ENCODE peak calls at places on chromosome 17, in ten cellular contexts. One of them, this sample, is unnamed.

GRCh38 chr17:19369846-19370492 is 7.4 kb upstream of the B9D1 start:
- DNase-seq in brain microvascular endothelial cell: no peak
- DNase-seq in fibroblast of lung: no peak
- DNase-seq in fibroblast of mammary gland: no peak
- DNase-seq in CD4-positive, alpha-beta T cell: peak
- DNase-seq in cardiac fibroblast: no peak
- DNase-seq in GM20000: no peak
- DNase-seq in cardiac muscle cell: no peak
- DNase-seq in CD8-positive, alpha-beta T cell: no peak
- DNase-seq in Calu3: no peak
- DNase-seq in this sample: peak

GRCh38 chr17:32784113-32784512 is 92.8 kb downstream of the MYO1D start:
- DNase-seq in brain microvascular endothelial cell: no peak
- DNase-seq in fibroblast of lung: no peak
- DNase-seq in fibroblast of mammary gland: no peak
- DNase-seq in CD4-positive, alpha-beta T cell: no peak
- DNase-seq in cardiac fibroblast: no peak
- DNase-seq in GM20000: no peak
- DNase-seq in cardiac muscle cell: no peak
- DNase-seq in CD8-positive, alpha-beta T cell: no peak
- DNase-seq in Calu3: no peak
- DNase-seq in this sample: no peak

GRCh38 chr17:30368896-30369720 is 9.6 kb upstream of the CPD start:
- DNase-seq in brain microvascular endothelial cell: no peak
- DNase-seq in fibroblast of lung: no peak
- DNase-seq in fibroblast of mammary gland: no peak
- DNase-seq in CD4-positive, alpha-beta T cell: no peak
- DNase-seq in cardiac fibroblast: no peak
- DNase-seq in GM20000: no peak
- DNase-seq in cardiac muscle cell: no peak
- DNase-seq in CD8-positive, alpha-beta T cell: no peak
- DNase-seq in Calu3: no peak
- DNase-seq in this sample: no peak

GRCh38 chr17:9233761-9234160 is 212.5 kb downstream of the NTN1 start:
- DNase-seq in brain microvascular endothelial cell: no peak
- DNase-seq in fibroblast of lung: no peak
- DNase-seq in fibroblast of mammary gland: no peak
- DNase-seq in CD4-positive, alpha-beta T cell: no peak
- DNase-seq in cardiac fibroblast: no peak
- DNase-seq in GM20000: no peak
- DNase-seq in cardiac muscle cell: no peak
- DNase-seq in CD8-positive, alpha-beta T cell: no peak
- DNase-seq in Calu3: no peak
- DNase-seq in this sample: no peak

GRCh38 chr17:72502940-72503341 is 382.1 kb downstream of the SOX9 start:
- DNase-seq in brain microvascular endothelial cell: no peak
- DNase-seq in fibroblast of lung: peak
- DNase-seq in fibroblast of mammary gland: peak
- DNase-seq in CD4-positive, alpha-beta T cell: no peak
- DNase-seq in cardiac fibroblast: peak
- DNase-seq in GM20000: no peak
- DNase-seq in cardiac muscle cell: peak
- DNase-seq in CD8-positive, alpha-beta T cell: no peak
- DNase-seq in Calu3: no peak
- DNase-seq in this sample: no peak

GRCh38 chr17:28547623-28548416 is 4.6 kb downstream of the UNC119 start:
- DNase-seq in brain microvascular endothelial cell: peak
- DNase-seq in fibroblast of lung: peak
- DNase-seq in fibroblast of mammary gland: peak
- DNase-seq in CD4-positive, alpha-beta T cell: peak
- DNase-seq in cardiac fibroblast: peak
- DNase-seq in GM20000: peak
- DNase-seq in cardiac muscle cell: peak
- DNase-seq in CD8-positive, alpha-beta T cell: peak
- DNase-seq in Calu3: peak
- DNase-seq in this sample: peak

GRCh38 chr17:1399366-1399678 is 700 bp downstream of the YWHAE start:
- DNase-seq in brain microvascular endothelial cell: no peak
- DNase-seq in fibroblast of lung: no peak
- DNase-seq in fibroblast of mammary gland: no peak
- DNase-seq in CD4-positive, alpha-beta T cell: no peak
- DNase-seq in cardiac fibroblast: no peak
- DNase-seq in GM20000: no peak
- DNase-seq in cardiac muscle cell: no peak
- DNase-seq in CD8-positive, alpha-beta T cell: peak
- DNase-seq in Calu3: no peak
- DNase-seq in this sample: no peak

GRCh38 chr17:10295728-10296343 is 77.0 kb downstream of the MYH13 start:
- DNase-seq in brain microvascular endothelial cell: peak
- DNase-seq in fibroblast of lung: peak
- DNase-seq in fibroblast of mammary gland: peak
- DNase-seq in CD4-positive, alpha-beta T cell: no peak
- DNase-seq in cardiac fibroblast: peak
- DNase-seq in GM20000: peak
- DNase-seq in cardiac muscle cell: peak
- DNase-seq in CD8-positive, alpha-beta T cell: no peak
- DNase-seq in Calu3: peak
- DNase-seq in this sample: peak

GRCh38 chr17:57605734-57606105 is 139.4 kb downstream of the CCDC182 start:
- DNase-seq in brain microvascular endothelial cell: no peak
- DNase-seq in fibroblast of lung: no peak
- DNase-seq in fibroblast of mammary gland: no peak
- DNase-seq in CD4-positive, alpha-beta T cell: no peak
- DNase-seq in cardiac fibroblast: no peak
- DNase-seq in GM20000: no peak
- DNase-seq in cardiac muscle cell: no peak
- DNase-seq in CD8-positive, alpha-beta T cell: no peak
- DNase-seq in Calu3: no peak
- DNase-seq in this sample: no peak

GRCh38 chr17:75364078-75364477 is 41.4 kb downstream of the GRB2 start:
- DNase-seq in brain microvascular endothelial cell: peak
- DNase-seq in fibroblast of lung: peak
- DNase-seq in fibroblast of mammary gland: peak
- DNase-seq in CD4-positive, alpha-beta T cell: no peak
- DNase-seq in cardiac fibroblast: peak
- DNase-seq in GM20000: no peak
- DNase-seq in cardiac muscle cell: peak
- DNase-seq in CD8-positive, alpha-beta T cell: no peak
- DNase-seq in Calu3: no peak
- DNase-seq in this sample: no peak

GRCh38 chr17:75365009-75365930 is 40.2 kb downstream of the GRB2 start:
- DNase-seq in brain microvascular endothelial cell: no peak
- DNase-seq in fibroblast of lung: no peak
- DNase-seq in fibroblast of mammary gland: no peak
- DNase-seq in CD4-positive, alpha-beta T cell: no peak
- DNase-seq in cardiac fibroblast: no peak
- DNase-seq in GM20000: no peak
- DNase-seq in cardiac muscle cell: no peak
- DNase-seq in CD8-positive, alpha-beta T cell: no peak
- DNase-seq in Calu3: no peak
- DNase-seq in this sample: no peak

GRCh38 chr17:19023209-19023999 is 18.8 kb upstream of the FAM83G start:
- DNase-seq in brain microvascular endothelial cell: no peak
- DNase-seq in fibroblast of lung: no peak
- DNase-seq in fibroblast of mammary gland: no peak
- DNase-seq in CD4-positive, alpha-beta T cell: no peak
- DNase-seq in cardiac fibroblast: no peak
- DNase-seq in GM20000: no peak
- DNase-seq in cardiac muscle cell: no peak
- DNase-seq in CD8-positive, alpha-beta T cell: no peak
- DNase-seq in Calu3: no peak
- DNase-seq in this sample: no peak

DNA sequence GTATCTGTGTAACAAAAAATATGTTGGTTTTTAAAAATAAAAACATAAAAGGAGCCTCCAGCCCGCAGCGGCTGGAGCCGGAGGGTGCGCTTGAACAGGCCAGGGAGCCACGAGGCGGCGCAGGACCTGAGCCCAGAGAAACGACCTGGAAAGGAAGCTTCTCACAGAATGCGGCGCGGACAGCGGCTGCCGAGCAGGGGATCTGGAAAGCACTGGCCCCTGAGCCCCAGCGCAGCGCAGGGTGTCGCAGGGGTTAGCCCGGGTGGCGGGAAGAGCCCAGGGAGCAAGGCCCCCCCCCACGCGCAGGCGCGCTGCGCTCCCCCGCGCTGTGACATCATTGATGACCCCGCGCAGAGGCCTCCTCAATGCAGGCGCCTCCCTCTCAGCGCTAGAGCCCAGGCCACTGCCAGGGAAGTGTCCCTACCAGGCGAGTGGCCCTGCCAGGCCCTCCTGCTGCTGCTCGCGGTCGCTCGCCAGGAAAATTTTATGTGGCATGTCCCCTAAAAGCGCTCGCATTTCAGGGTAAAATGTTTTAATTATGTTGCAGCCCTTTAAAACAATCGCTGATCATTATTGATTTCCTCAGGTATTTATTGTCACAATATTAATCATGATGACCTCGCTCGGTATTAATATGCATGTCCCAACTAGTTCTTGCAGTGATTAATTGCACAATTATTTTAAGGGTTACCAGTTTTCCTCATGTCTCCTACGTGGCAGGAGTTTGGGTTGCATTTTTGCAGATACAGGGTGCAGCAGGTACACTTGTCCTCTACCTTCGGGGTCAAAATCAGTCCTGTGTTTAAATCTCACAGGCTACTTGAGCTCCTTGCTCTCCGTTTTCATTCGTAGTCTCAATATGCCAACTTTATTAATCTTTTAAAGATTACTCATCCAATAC is 134.2 kb downstream of the USP22 start:
- DNase-seq in brain microvascular endothelial cell: peak
- DNase-seq in fibroblast of lung: peak
- DNase-seq in fibroblast of mammary gland: peak
- DNase-seq in CD4-positive, alpha-beta T cell: peak
- DNase-seq in cardiac fibroblast: peak
- DNase-seq in GM20000: peak
- DNase-seq in cardiac muscle cell: peak
- DNase-seq in CD8-positive, alpha-beta T cell: peak
- DNase-seq in Calu3: peak
- DNase-seq in this sample: peak
- TF ChIP-seq CTCF in brain microvascular endothelial cell: peak
- TF ChIP-seq CTCF in fibroblast of lung: peak
- TF ChIP-seq CTCF in fibroblast of mammary gland: peak
- TF ChIP-seq CTCF in CD4-positive, alpha-beta T cell: peak
- TF ChIP-seq CTCF in cardiac fibroblast: peak
- TF ChIP-seq CTCF in GM20000: peak
- TF ChIP-seq CTCF in cardiac muscle cell: peak
- TF ChIP-seq CTCF in CD8-positive, alpha-beta T cell: no peak
- TF ChIP-seq CTCF in Calu3: no peak
- TF ChIP-seq CTCF in this sample: peak

GRCh38 chr17:67559381-67559966 is 158.3 kb upstream of the NOL11 start:
- DNase-seq in brain microvascular endothelial cell: no peak
- DNase-seq in fibroblast of lung: no peak
- DNase-seq in fibroblast of mammary gland: no peak
- DNase-seq in CD4-positive, alpha-beta T cell: no peak
- DNase-seq in cardiac fibroblast: no peak
- DNase-seq in GM20000: peak
- DNase-seq in cardiac muscle cell: no peak
- DNase-seq in CD8-positive, alpha-beta T cell: no peak
- DNase-seq in Calu3: peak
- DNase-seq in this sample: no peak
- TF ChIP-seq CTCF in brain microvascular endothelial cell: peak
- TF ChIP-seq CTCF in fibroblast of lung: peak
- TF ChIP-seq CTCF in fibroblast of mammary gland: no peak
- TF ChIP-seq CTCF in CD4-positive, alpha-beta T cell: no peak
- TF ChIP-seq CTCF in cardiac fibroblast: peak
- TF ChIP-seq CTCF in GM20000: peak
- TF ChIP-seq CTCF in cardiac muscle cell: peak
- TF ChIP-seq CTCF in CD8-positive, alpha-beta T cell: no peak
- TF ChIP-seq CTCF in Calu3: no peak
- TF ChIP-seq CTCF in this sample: no peak

GRCh38 chr17:48560452-48560817 is 15.5 kb upstream of the HOXB2 start:
- DNase-seq in brain microvascular endothelial cell: no peak
- DNase-seq in fibroblast of lung: no peak
- DNase-seq in fibroblast of mammary gland: no peak
- DNase-seq in CD4-positive, alpha-beta T cell: no peak
- DNase-seq in cardiac fibroblast: no peak
- DNase-seq in GM20000: no peak
- DNase-seq in cardiac muscle cell: no peak
- DNase-seq in CD8-positive, alpha-beta T cell: no peak
- DNase-seq in Calu3: no peak
- DNase-seq in this sample: no peak

GRCh38 chr17:48562934-48563333 is 15.2 kb downstream of the HOXB4 start:
- DNase-seq in brain microvascular endothelial cell: no peak
- DNase-seq in fibroblast of lung: no peak
- DNase-seq in fibroblast of mammary gland: no peak
- DNase-seq in CD4-positive, alpha-beta T cell: no peak
- DNase-seq in cardiac fibroblast: no peak
- DNase-seq in GM20000: no peak
- DNase-seq in cardiac muscle cell: no peak
- DNase-seq in CD8-positive, alpha-beta T cell: no peak
- DNase-seq in Calu3: no peak
- DNase-seq in this sample: no peak

GRCh38 chr17:48563867-48564199 is 14.3 kb downstream of the HOXB4 start:
- DNase-seq in brain microvascular endothelial cell: no peak
- DNase-seq in fibroblast of lung: no peak
- DNase-seq in fibroblast of mammary gland: no peak
- DNase-seq in CD4-positive, alpha-beta T cell: no peak
- DNase-seq in cardiac fibroblast: no peak
- DNase-seq in GM20000: no peak
- DNase-seq in cardiac muscle cell: no peak
- DNase-seq in CD8-positive, alpha-beta T cell: no peak
- DNase-seq in Calu3: no peak
- DNase-seq in this sample: no peak

GRCh38 chr17:48563385-48563838 is 14.7 kb downstream of the HOXB4 start:
- DNase-seq in brain microvascular endothelial cell: no peak
- DNase-seq in fibroblast of lung: peak
- DNase-seq in fibroblast of mammary gland: no peak
- DNase-seq in CD4-positive, alpha-beta T cell: no peak
- DNase-seq in cardiac fibroblast: no peak
- DNase-seq in GM20000: no peak
- DNase-seq in cardiac muscle cell: no peak
- DNase-seq in CD8-positive, alpha-beta T cell: no peak
- DNase-seq in Calu3: no peak
- DNase-seq in this sample: no peak

GRCh38 chr17:48561894-48562810 is 16.0 kb downstream of the HOXB4 start:
- DNase-seq in brain microvascular endothelial cell: no peak
- DNase-seq in fibroblast of lung: peak
- DNase-seq in fibroblast of mammary gland: no peak
- DNase-seq in CD4-positive, alpha-beta T cell: no peak
- DNase-seq in cardiac fibroblast: no peak
- DNase-seq in GM20000: peak
- DNase-seq in cardiac muscle cell: no peak
- DNase-seq in CD8-positive, alpha-beta T cell: no peak
- DNase-seq in Calu3: peak
- DNase-seq in this sample: no peak
- TF ChIP-seq CTCF in brain microvascular endothelial cell: peak
- TF ChIP-seq CTCF in fibroblast of lung: peak
- TF ChIP-seq CTCF in fibroblast of mammary gland: peak
- TF ChIP-seq CTCF in CD4-positive, alpha-beta T cell: no peak
- TF ChIP-seq CTCF in cardiac fibroblast: peak
- TF ChIP-seq CTCF in GM20000: no peak
- TF ChIP-seq CTCF in cardiac muscle cell: peak
- TF ChIP-seq CTCF in CD8-positive, alpha-beta T cell: no peak
- TF ChIP-seq CTCF in Calu3: peak
- TF ChIP-seq CTCF in this sample: no peak

DNA sequence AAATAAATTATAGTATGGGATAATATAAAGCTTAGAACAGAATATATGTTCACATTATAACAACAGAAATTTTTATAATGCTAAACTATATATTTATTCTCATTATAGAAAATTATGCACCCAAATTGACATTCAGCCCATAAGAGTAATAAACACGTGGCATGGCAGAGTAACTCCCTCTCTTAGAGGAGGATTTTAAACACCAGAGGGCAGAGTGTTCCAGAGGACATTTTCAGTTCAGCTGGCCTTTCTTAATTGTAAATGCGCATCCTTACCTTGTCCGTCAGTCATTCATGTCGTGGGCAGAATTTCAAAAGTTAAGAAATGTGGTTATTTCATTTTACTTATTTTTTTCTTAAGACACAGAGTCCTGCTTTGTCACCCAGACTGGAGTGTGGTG is 147.1 kb downstream of the TANC2 start:
- DNase-seq in brain microvascular endothelial cell: no peak
- DNase-seq in fibroblast of lung: peak
- DNase-seq in fibroblast of mammary gland: peak
- DNase-seq in CD4-positive, alpha-beta T cell: no peak
- DNase-seq in cardiac fibroblast: peak
- DNase-seq in GM20000: peak
- DNase-seq in cardiac muscle cell: peak
- DNase-seq in CD8-positive, alpha-beta T cell: no peak
- DNase-seq in Calu3: no peak
- DNase-seq in this sample: no peak
- TF ChIP-seq CTCF in brain microvascular endothelial cell: peak
- TF ChIP-seq CTCF in fibroblast of lung: peak
- TF ChIP-seq CTCF in fibroblast of mammary gland: peak
- TF ChIP-seq CTCF in CD4-positive, alpha-beta T cell: no peak
- TF ChIP-seq CTCF in cardiac fibroblast: peak
- TF ChIP-seq CTCF in GM20000: peak
- TF ChIP-seq CTCF in cardiac muscle cell: peak
- TF ChIP-seq CTCF in CD8-positive, alpha-beta T cell: no peak
- TF ChIP-seq CTCF in Calu3: no peak
- TF ChIP-seq CTCF in this sample: no peak